ENCODE peak calls at places on chromosomes 12 and 14, in six cellular contexts. A is HT1080, G is natural killer cell, K is frontal cortex, S is heart left ventricle, U is pancreas. H is an unnamed sample.

GRCh38 chr12:89525002-89525823 is 617 bp upstream of the GALNT4 start:
- DNase-seq in A (peak; percentile 42), G (peak; percentile 47), K (peak; percentile 55), S (peak; percentile 77), U (peak; percentile 79), H (peak; percentile 56)

GRCh38 chr12:112464605-112465004 is 45.9 kb downstream of the PTPN11 start:
- DNase-seq in A (no peak), G (no peak), K (no peak), S (no peak), U (no peak), H (no peak)

GRCh38 chr12:78442454-78442801 is 422.1 kb upstream of the SYT1 start:
- DNase-seq in A (peak; percentile 11), G (no peak), K (no peak), S (no peak), U (no peak), H (no peak)

GRCh38 chr14:65169351-65169750 is 67.0 kb upstream of the MAX start:
- DNase-seq in A (peak; percentile 43), G (no peak), K (no peak), S (no peak), U (no peak), H (no peak)

GRCh38 chr12:3770891-3771290 is 18.0 kb upstream of the CRACR2A start:
- DNase-seq in A (peak; percentile 78), G (no peak), K (no peak), S (no peak), U (no peak), H (no peak)

GRCh38 chr12:125187780-125188741 is 122.8 kb downstream of the AACS start:
- DNase-seq in A (no peak), G (no peak), K (no peak), S (no peak), U (no peak), H (no peak)

GRCh38 chr12:21129352-21129751 is 1.6 kb upstream of the SLCO1B1 start:
- DNase-seq in A (no peak), G (no peak), K (no peak), S (no peak), U (no peak), H (no peak)

GRCh38 chr12:101666017-101666728 is 31.3 kb upstream of the CHPT1 start:
- DNase-seq in A (no peak), G (no peak), K (no peak), S (no peak), U (no peak), H (no peak)

GRCh38 chr14:34368971-34369665 is 92.9 kb downstream of the SPTSSA start:
- DNase-seq in A (no peak), G (no peak), K (no peak), S (no peak), U (no peak), H (no peak)

GRCh38 chr14:51331651-51332367 is 91.8 kb downstream of the TMX1 start:
- DNase-seq in A (peak; percentile 32), G (no peak), K (no peak), S (no peak), U (no peak), H (no peak)

GRCh38 chr12:106205208-106206069 is 42.4 kb downstream of the CKAP4 start:
- DNase-seq in A (peak; percentile 44), G (no peak), K (no peak), S (peak; percentile 78), U (no peak), H (peak; percentile 24)

GRCh38 chr12:52277486-52278245 is 3.2 kb downstream of the KRT86 start:
- DNase-seq in A (no peak), G (no peak), K (no peak), S (no peak), U (no peak), H (no peak)

GRCh38 chr12:95204141-95204866 is 13.0 kb downstream of the FGD6 start:
- DNase-seq in A (peak; percentile 99), G (no peak), K (no peak), S (no peak), U (no peak), H (peak; percentile 8)

H was measured in upper lobe of left lung.